ENCODE peak calls at places on chromosomes 11 and 22, in four cellular contexts. P is pancreas, Q is fibroblast of lung, K is Peyer's patch. J is an unnamed sample.

GRCh38 chr11:46120361-46120710 is 918 bp downstream of the PHF21A start:
- DNase-seq in P (peak; percentile 67), Q (peak; percentile 6), K (no peak), J (no peak)

GRCh38 chr11:70788247-70789022 is 390.1 kb downstream of the CTTN start:
- DNase-seq in P (no peak), Q (peak; percentile 91), K (peak; percentile 41), J (peak; percentile 45)

GRCh38 chr11:78202733-78203167 is 14.0 kb downstream of the USP35 start:
- DNase-seq in P (no peak), Q (no peak), K (no peak), J (no peak)

GRCh38 chr11:17413414-17414316 is 25.2 kb upstream of the KCNJ11 start:
- DNase-seq in P (peak; percentile 89), Q (no peak), K (peak; percentile 60), J (no peak)

GRCh38 chr11:82996966-82997606 is 74.6 kb downstream of the RAB30 start:
- DNase-seq in P (no peak), Q (peak; percentile 63), K (peak; percentile 60), J (no peak)

GRCh38 chr11:62104816-62105610 is 18.8 kb upstream of the INCENP start:
- DNase-seq in P (no peak), Q (peak; percentile 42), K (no peak), J (peak; percentile 74)

GRCh38 chr22:36439481-36440271 is 41.8 kb downstream of the TXN2 start:
- DNase-seq in P (no peak), Q (peak; percentile 98), K (no peak), J (peak; percentile 70)

GRCh38 chr11:11668293-11668692 is 46.5 kb upstream of the GALNT18 start:
- DNase-seq in P (no peak), Q (no peak), K (no peak), J (no peak)

GRCh38 chr11:112878228-112878627 is 83.0 kb upstream of the NCAM1 start:
- DNase-seq in P (no peak), Q (no peak), K (no peak), J (no peak)

GRCh38 chr11:100328626-100329340 is 358.3 kb upstream of the ARHGAP42 start:
- DNase-seq in P (no peak), Q (peak; percentile 2), K (no peak), J (no peak)
- TF ChIP-seq CTCF in P (no peak), Q (no peak), K (no peak), J (no peak)

DNA sequence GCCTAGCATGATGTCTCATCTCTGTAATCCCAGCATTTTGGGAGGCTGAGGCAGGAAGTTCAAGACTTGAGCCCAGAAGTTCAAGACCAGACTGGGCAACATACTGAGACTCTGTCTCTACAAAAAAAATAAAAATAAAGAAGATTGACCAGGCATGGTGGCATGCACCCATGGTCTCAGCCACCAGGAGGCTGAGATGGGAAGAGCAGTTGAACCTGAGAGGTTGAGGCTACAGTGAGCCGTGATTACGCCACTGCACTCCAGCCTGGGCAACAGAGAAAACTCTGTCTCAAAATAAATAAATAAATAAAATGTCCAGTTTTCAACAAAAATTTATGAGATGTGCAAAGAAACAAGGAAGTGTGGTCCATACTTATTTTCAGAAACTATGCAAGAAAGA is 28.3 kb downstream of the EFCAB6 start:
- DNase-seq in P (no peak), Q (no peak), K (no peak), J (no peak)
- TF ChIP-seq CTCF in P (no peak), Q (peak; percentile 20), K (no peak), J (no peak)

DNA sequence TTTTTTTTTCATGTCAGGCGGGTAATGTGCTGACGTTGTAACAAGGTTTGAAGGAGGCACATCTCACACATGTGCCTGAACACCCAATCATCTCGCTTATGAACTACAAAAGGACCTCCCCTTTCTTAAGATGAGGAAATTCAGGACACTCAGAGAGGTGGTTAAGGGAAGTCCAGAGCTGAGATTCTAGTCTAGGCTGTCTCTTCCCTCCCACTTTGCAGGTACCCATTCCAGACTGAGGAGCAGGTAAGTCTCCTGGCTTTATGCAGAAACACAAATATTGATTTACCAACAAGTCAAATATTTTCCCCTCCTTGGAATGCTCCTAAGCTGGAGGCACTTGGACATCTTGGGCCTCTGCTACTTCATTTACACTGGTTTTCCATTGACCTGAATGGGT is 122.9 kb upstream of the CADM1 start:
- DNase-seq in P (no peak), Q (no peak), K (no peak), J (no peak)
- TF ChIP-seq CTCF in P (no peak), Q (no peak), K (no peak), J (no peak)

GRCh38 chr11:110447897-110448522 is 18.3 kb downstream of the FDX1 start:
- DNase-seq in P (no peak), Q (no peak), K (no peak), J (no peak)
- TF ChIP-seq CTCF in P (peak; percentile 8), Q (peak; percentile 21), K (peak; percentile 38), J (peak; percentile 27)

GRCh38 chr11:87463486-87464102 is 425.9 kb downstream of the TMEM135 start:
- DNase-seq in P (no peak), Q (peak; percentile 29), K (no peak), J (no peak)
- TF ChIP-seq CTCF in P (no peak), Q (peak; percentile 36), K (peak; percentile 56), J (peak; percentile 43)